ENCODE peak calls at places on chromosomes 7 and 10, in five cellular contexts. One of them, this sample, is unnamed.

GRCh38 chr10:15877836-15878576 is 17.7 kb upstream of the MINDY3 start:
- DNase-seq in epithelial cell of esophagus: no peak
- DNase-seq in OCI-LY7: no peak
- DNase-seq in lower lobe of right lung: no peak
- DNase-seq in choroid plexus epithelial cell: peak
- DNase-seq in this sample: no peak

GRCh38 chr7:84971360-84971759 is 215.5 kb downstream of the SEMA3D start:
- DNase-seq in epithelial cell of esophagus: no peak
- DNase-seq in OCI-LY7: no peak
- DNase-seq in lower lobe of right lung: no peak
- DNase-seq in choroid plexus epithelial cell: peak
- DNase-seq in this sample: no peak

GRCh38 chr7:34845666-34846361 is 187.8 kb downstream of the NPSR1 start:
- DNase-seq in epithelial cell of esophagus: peak
- DNase-seq in OCI-LY7: no peak
- DNase-seq in lower lobe of right lung: no peak
- DNase-seq in choroid plexus epithelial cell: peak
- DNase-seq in this sample: no peak

GRCh38 chr7:87872356-87872755 is 3.8 kb downstream of the SLC25A40 start:
- DNase-seq in epithelial cell of esophagus: no peak
- DNase-seq in OCI-LY7: no peak
- DNase-seq in lower lobe of right lung: no peak
- DNase-seq in choroid plexus epithelial cell: no peak
- DNase-seq in this sample: no peak

GRCh38 chr7:28356619-28357018 is 55.7 kb upstream of the CREB5 start:
- DNase-seq in epithelial cell of esophagus: no peak
- DNase-seq in OCI-LY7: no peak
- DNase-seq in lower lobe of right lung: no peak
- DNase-seq in choroid plexus epithelial cell: no peak
- DNase-seq in this sample: no peak

GRCh38 chr10:50325449-50326188 is 74.3 kb upstream of the ASAH2 start:
- DNase-seq in epithelial cell of esophagus: peak
- DNase-seq in OCI-LY7: no peak
- DNase-seq in lower lobe of right lung: peak
- DNase-seq in choroid plexus epithelial cell: peak
- DNase-seq in this sample: peak

GRCh38 chr10:97428572-97428981 is 2.6 kb downstream of the PGAM1 start:
- DNase-seq in epithelial cell of esophagus: peak
- DNase-seq in OCI-LY7: no peak
- DNase-seq in lower lobe of right lung: no peak
- DNase-seq in choroid plexus epithelial cell: peak
- DNase-seq in this sample: no peak

GRCh38 chr7:112481337-112481736 is 546 bp downstream of the LSMEM1 start:
- DNase-seq in epithelial cell of esophagus: no peak
- DNase-seq in OCI-LY7: no peak
- DNase-seq in lower lobe of right lung: no peak
- DNase-seq in choroid plexus epithelial cell: peak
- DNase-seq in this sample: no peak

GRCh38 chr7:158247758-158248487 is 339.7 kb downstream of the PTPRN2 start:
- DNase-seq in epithelial cell of esophagus: no peak
- DNase-seq in OCI-LY7: no peak
- DNase-seq in lower lobe of right lung: no peak
- DNase-seq in choroid plexus epithelial cell: no peak
- DNase-seq in this sample: no peak

GRCh38 chr10:62459072-62459471 is 84.9 kb downstream of the ZNF365 start:
- DNase-seq in epithelial cell of esophagus: no peak
- DNase-seq in OCI-LY7: no peak
- DNase-seq in lower lobe of right lung: no peak
- DNase-seq in choroid plexus epithelial cell: peak
- DNase-seq in this sample: no peak

GRCh38 chr7:87231243-87231642 is 11.7 kb upstream of the TMEM243 start:
- DNase-seq in epithelial cell of esophagus: no peak
- DNase-seq in OCI-LY7: no peak
- DNase-seq in lower lobe of right lung: no peak
- DNase-seq in choroid plexus epithelial cell: no peak
- DNase-seq in this sample: no peak

GRCh38 chr7:112162161-112163020 is 43.8 kb downstream of the DOCK4 start:
- DNase-seq in epithelial cell of esophagus: peak
- DNase-seq in OCI-LY7: no peak
- DNase-seq in lower lobe of right lung: peak
- DNase-seq in choroid plexus epithelial cell: peak
- DNase-seq in this sample: no peak

GRCh38 chr10:64093946-64094560 is 572.9 kb downstream of the REEP3 start:
- DNase-seq in epithelial cell of esophagus: no peak
- DNase-seq in OCI-LY7: no peak
- DNase-seq in lower lobe of right lung: no peak
- DNase-seq in choroid plexus epithelial cell: no peak
- DNase-seq in this sample: no peak

GRCh38 chr7:104973909-104974415 is 40.0 kb upstream of the KMT2E start:
- DNase-seq in epithelial cell of esophagus: peak
- DNase-seq in OCI-LY7: no peak
- DNase-seq in lower lobe of right lung: no peak
- DNase-seq in choroid plexus epithelial cell: peak
- DNase-seq in this sample: no peak

GRCh38 chr7:26937956-26938623 is 73.7 kb upstream of the SKAP2 start:
- DNase-seq in epithelial cell of esophagus: peak
- DNase-seq in OCI-LY7: no peak
- DNase-seq in lower lobe of right lung: no peak
- DNase-seq in choroid plexus epithelial cell: no peak
- DNase-seq in this sample: no peak

GRCh38 chr7:18064242-18064838 is 36.7 kb upstream of the PRPS1L1 start:
- DNase-seq in epithelial cell of esophagus: peak
- DNase-seq in OCI-LY7: peak
- DNase-seq in lower lobe of right lung: no peak
- DNase-seq in choroid plexus epithelial cell: peak
- DNase-seq in this sample: no peak

GRCh38 chr7:11469028-11469718 is 362.8 kb downstream of the THSD7A start:
- DNase-seq in epithelial cell of esophagus: no peak
- DNase-seq in OCI-LY7: no peak
- DNase-seq in lower lobe of right lung: no peak
- DNase-seq in choroid plexus epithelial cell: peak
- DNase-seq in this sample: no peak

GRCh38 chr7:68009716-68010115 is 1013.1 kb downstream of the TYW1 start:
- DNase-seq in epithelial cell of esophagus: peak
- DNase-seq in OCI-LY7: no peak
- DNase-seq in lower lobe of right lung: no peak
- DNase-seq in choroid plexus epithelial cell: no peak
- DNase-seq in this sample: no peak

GRCh38 chr10:126060232-126060935 is 164.0 kb downstream of the FANK1 start:
- DNase-seq in epithelial cell of esophagus: peak
- DNase-seq in OCI-LY7: no peak
- DNase-seq in lower lobe of right lung: no peak
- DNase-seq in choroid plexus epithelial cell: peak
- DNase-seq in this sample: no peak

GRCh38 chr7:6637544-6638229 is 569 bp downstream of the ZNF316 start:
- DNase-seq in epithelial cell of esophagus: peak
- DNase-seq in OCI-LY7: peak
- DNase-seq in lower lobe of right lung: peak
- DNase-seq in choroid plexus epithelial cell: peak
- DNase-seq in this sample: peak

GRCh38 chr7:104156842-104157277 is 51.0 kb downstream of the ORC5 start:
- DNase-seq in epithelial cell of esophagus: peak
- DNase-seq in OCI-LY7: peak
- DNase-seq in lower lobe of right lung: no peak
- DNase-seq in choroid plexus epithelial cell: peak
- DNase-seq in this sample: peak

GRCh38 chr7:149053885-149054284 is 25.6 kb upstream of the PDIA4 start:
- DNase-seq in epithelial cell of esophagus: no peak
- DNase-seq in OCI-LY7: no peak
- DNase-seq in lower lobe of right lung: no peak
- DNase-seq in choroid plexus epithelial cell: no peak
- DNase-seq in this sample: no peak

GRCh38 chr7:92833024-92833765 is 3.2 kb downstream of the CDK6 start:
- DNase-seq in epithelial cell of esophagus: peak
- DNase-seq in OCI-LY7: peak
- DNase-seq in lower lobe of right lung: peak
- DNase-seq in choroid plexus epithelial cell: peak
- DNase-seq in this sample: peak

GRCh38 chr10:105102977-105103376 is 461.9 kb downstream of the SORCS3 start:
- DNase-seq in epithelial cell of esophagus: no peak
- DNase-seq in OCI-LY7: no peak
- DNase-seq in lower lobe of right lung: no peak
- DNase-seq in choroid plexus epithelial cell: no peak
- DNase-seq in this sample: no peak

GRCh38 chr7:64885520-64886240 is 17.4 kb upstream of the ZNF273 start:
- DNase-seq in epithelial cell of esophagus: no peak
- DNase-seq in OCI-LY7: no peak
- DNase-seq in lower lobe of right lung: no peak
- DNase-seq in choroid plexus epithelial cell: no peak
- DNase-seq in this sample: peak

GRCh38 chr10:7756360-7756992 is 31.3 kb downstream of the KIN start:
- DNase-seq in epithelial cell of esophagus: peak
- DNase-seq in OCI-LY7: peak
- DNase-seq in lower lobe of right lung: no peak
- DNase-seq in choroid plexus epithelial cell: peak
- DNase-seq in this sample: no peak

GRCh38 chr7:111697771-111698170 is 135.5 kb upstream of the IMMP2L start:
- DNase-seq in epithelial cell of esophagus: peak
- DNase-seq in OCI-LY7: no peak
- DNase-seq in lower lobe of right lung: no peak
- DNase-seq in choroid plexus epithelial cell: no peak
- DNase-seq in this sample: no peak

GRCh38 chr7:73851410-73852338 is 9.3 kb upstream of the TMEM270 start:
- DNase-seq in epithelial cell of esophagus: peak
- DNase-seq in OCI-LY7: no peak
- DNase-seq in lower lobe of right lung: no peak
- DNase-seq in choroid plexus epithelial cell: peak
- DNase-seq in this sample: peak

GRCh38 chr7:20835111-20835750 is 48.5 kb upstream of the SP8 start:
- DNase-seq in epithelial cell of esophagus: no peak
- DNase-seq in OCI-LY7: no peak
- DNase-seq in lower lobe of right lung: no peak
- DNase-seq in choroid plexus epithelial cell: no peak
- DNase-seq in this sample: no peak

GRCh38 chr7:128104109-128104742 is 73.0 kb upstream of the LRRC4 start:
- DNase-seq in epithelial cell of esophagus: no peak
- DNase-seq in OCI-LY7: peak
- DNase-seq in lower lobe of right lung: peak
- DNase-seq in choroid plexus epithelial cell: peak
- DNase-seq in this sample: peak

DNA sequence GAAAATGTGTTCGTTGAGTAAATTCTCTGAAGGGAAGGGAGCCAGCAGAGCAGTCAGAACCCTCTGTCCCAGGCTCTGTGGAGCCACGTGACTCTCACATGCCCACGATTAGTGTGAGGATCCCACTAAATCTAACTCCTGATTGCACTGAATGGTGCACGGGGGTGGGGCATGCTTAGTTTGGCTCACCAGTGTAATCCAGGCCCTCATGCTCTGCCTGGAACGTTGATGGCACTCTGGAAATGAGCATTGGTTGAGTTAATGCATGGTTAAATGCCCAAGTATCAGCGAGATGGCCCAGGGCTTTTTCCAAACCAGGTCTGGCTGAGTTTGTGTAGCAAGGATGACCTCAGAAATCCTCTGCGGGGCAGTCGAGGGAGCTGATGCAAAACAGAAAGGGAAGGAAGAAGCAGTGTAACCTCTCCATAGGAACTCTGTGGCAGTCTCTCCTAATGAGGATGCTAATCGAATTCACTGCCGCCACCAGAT is 98.3 kb downstream of the C10orf105 start:
- DNase-seq in epithelial cell of esophagus: no peak
- DNase-seq in OCI-LY7: peak
- DNase-seq in lower lobe of right lung: peak
- DNase-seq in choroid plexus epithelial cell: no peak
- DNase-seq in this sample: no peak
- TF ChIP-seq CTCF in epithelial cell of esophagus: no peak
- TF ChIP-seq CTCF in OCI-LY7: peak
- TF ChIP-seq CTCF in lower lobe of right lung: no peak
- TF ChIP-seq CTCF in choroid plexus epithelial cell: peak
- TF ChIP-seq CTCF in this sample: no peak

GRCh38 chr10:95456486-95456885 is 104.7 kb downstream of the SORBS1 start:
- DNase-seq in epithelial cell of esophagus: peak
- DNase-seq in OCI-LY7: no peak
- DNase-seq in lower lobe of right lung: no peak
- DNase-seq in choroid plexus epithelial cell: no peak
- DNase-seq in this sample: no peak
- TF ChIP-seq CTCF in epithelial cell of esophagus: no peak
- TF ChIP-seq CTCF in OCI-LY7: no peak
- TF ChIP-seq CTCF in lower lobe of right lung: no peak
- TF ChIP-seq CTCF in choroid plexus epithelial cell: peak
- TF ChIP-seq CTCF in this sample: no peak

DNA sequence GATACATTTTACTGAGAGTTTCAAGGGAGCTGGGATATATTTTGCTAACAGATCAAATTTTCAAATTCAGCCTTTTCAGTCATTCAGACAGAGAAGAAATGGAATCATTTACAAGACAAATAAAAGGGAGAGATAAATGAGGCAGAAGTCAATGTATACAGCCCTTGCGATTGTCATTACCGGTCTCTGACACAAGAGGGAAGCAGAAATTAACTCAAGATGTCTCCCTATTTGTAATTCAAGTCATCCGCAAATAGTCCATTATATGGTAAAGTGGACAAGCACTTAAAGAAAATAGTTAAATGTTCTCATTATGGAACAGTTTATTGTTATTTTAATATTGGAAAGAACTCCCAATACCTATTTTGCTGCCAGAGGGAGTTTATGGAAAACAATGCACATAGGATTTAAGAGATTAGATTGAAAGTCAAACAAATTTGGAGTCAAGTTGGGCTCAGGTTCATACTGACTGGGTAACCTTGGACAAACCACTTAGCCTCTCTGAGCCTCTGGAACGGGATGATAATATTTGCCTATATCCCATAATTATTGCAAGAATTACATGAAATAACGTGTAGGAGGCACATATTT is 89.3 kb upstream of the PRKCQ start:
- DNase-seq in epithelial cell of esophagus: peak
- DNase-seq in OCI-LY7: peak
- DNase-seq in lower lobe of right lung: no peak
- DNase-seq in choroid plexus epithelial cell: peak
- DNase-seq in this sample: peak
- TF ChIP-seq CTCF in epithelial cell of esophagus: peak
- TF ChIP-seq CTCF in OCI-LY7: peak
- TF ChIP-seq CTCF in lower lobe of right lung: peak
- TF ChIP-seq CTCF in choroid plexus epithelial cell: peak
- TF ChIP-seq CTCF in this sample: peak

GRCh38 chr10:13100349-13101294 is 659 bp downstream of the OPTN start:
- DNase-seq in epithelial cell of esophagus: peak
- DNase-seq in OCI-LY7: no peak
- DNase-seq in lower lobe of right lung: no peak
- DNase-seq in choroid plexus epithelial cell: peak
- DNase-seq in this sample: peak
- TF ChIP-seq CTCF in epithelial cell of esophagus: no peak
- TF ChIP-seq CTCF in OCI-LY7: no peak
- TF ChIP-seq CTCF in lower lobe of right lung: no peak
- TF ChIP-seq CTCF in choroid plexus epithelial cell: no peak
- TF ChIP-seq CTCF in this sample: no peak

GRCh38 chr7:52017802-52018679 is 701.4 kb upstream of the COBL start:
- DNase-seq in epithelial cell of esophagus: no peak
- DNase-seq in OCI-LY7: peak
- DNase-seq in lower lobe of right lung: no peak
- DNase-seq in choroid plexus epithelial cell: no peak
- DNase-seq in this sample: no peak
- TF ChIP-seq CTCF in epithelial cell of esophagus: no peak
- TF ChIP-seq CTCF in OCI-LY7: peak
- TF ChIP-seq CTCF in lower lobe of right lung: peak
- TF ChIP-seq CTCF in choroid plexus epithelial cell: no peak
- TF ChIP-seq CTCF in this sample: peak

GRCh38 chr10:132788831-132789219 is 2.9 kb upstream of the NKX6-2 start:
- DNase-seq in epithelial cell of esophagus: no peak
- DNase-seq in OCI-LY7: no peak
- DNase-seq in lower lobe of right lung: no peak
- DNase-seq in choroid plexus epithelial cell: no peak
- DNase-seq in this sample: no peak
- TF ChIP-seq CTCF in epithelial cell of esophagus: no peak
- TF ChIP-seq CTCF in OCI-LY7: no peak
- TF ChIP-seq CTCF in lower lobe of right lung: no peak
- TF ChIP-seq CTCF in choroid plexus epithelial cell: no peak
- TF ChIP-seq CTCF in this sample: no peak